ENCODE peak calls at places on chromosomes 12 and 14, in six cellular contexts. T is psoas muscle; O is thyroid gland; A is right lobe of liver; Y is OCI-LY7; I is CD4-positive, alpha-beta memory T cell. D is an unnamed sample.

GRCh38 chr12:94289551-94290312 is 141.4 kb downstream of the PLXNC1 start:
- DNase-seq in T (no peak), A (no peak), I (no peak), Y (no peak), O (peak; percentile 75), D (peak; percentile 66)

GRCh38 chr14:75821828-75822521 is 159.8 kb downstream of the TGFB3 start:
- DNase-seq in O (no peak), Y (no peak), I (no peak), T (no peak), A (no peak), D (no peak)

GRCh38 chr14:48035836-48036235 is 360.4 kb upstream of the MDGA2 start:
- DNase-seq in O (peak; percentile 96), Y (no peak), T (no peak), A (no peak), I (no peak), D (no peak)

GRCh38 chr12:110245278-110245868 is 35.7 kb upstream of the ATP2A2 start:
- DNase-seq in I (peak; percentile 44), A (peak; percentile 92), T (no peak), Y (peak; percentile 68), O (no peak), D (no peak)

GRCh38 chr14:98959410-98959809 is 312.6 kb downstream of the BCL11B start:
- DNase-seq in O (no peak), A (no peak), Y (no peak), T (no peak), I (no peak), D (no peak)

GRCh38 chr12:92992041-92992440 is 62.9 kb upstream of the EEA1 start:
- DNase-seq in T (no peak), O (no peak), A (no peak), I (no peak), Y (no peak), D (no peak)

GRCh38 chr12:54991161-54991991 is 6.8 kb upstream of the TESPA1 start:
- DNase-seq in O (no peak), T (no peak), Y (peak; percentile 78), I (peak; percentile 41), A (no peak), D (no peak)

GRCh38 chr12:18549598-18549997 is 188.2 kb downstream of the PLCZ1 start:
- DNase-seq in A (no peak), Y (no peak), T (no peak), O (no peak), I (no peak), D (no peak)

GRCh38 chr14:50025776-50026175 is 90.6 kb downstream of the VCPKMT start:
- DNase-seq in O (no peak), Y (no peak), A (no peak), T (no peak), I (no peak), D (no peak)

GRCh38 chr14:104419865-104420458 is 159.6 kb upstream of the C14orf180 start:
- DNase-seq in O (no peak), I (no peak), Y (no peak), A (no peak), T (no peak), D (no peak)

GRCh38 chr12:22765731-22766130 is 140.8 kb downstream of the ETNK1 start:
- DNase-seq in Y (no peak), I (no peak), T (no peak), O (no peak), A (no peak), D (no peak)

GRCh38 chr12:130566446-130567155 is 149.5 kb downstream of the RIMBP2 start:
- DNase-seq in O (no peak), I (no peak), T (no peak), Y (no peak), A (no peak), D (no peak)

GRCh38 chr14:98897605-98898309 is 374.2 kb downstream of the BCL11B start:
- DNase-seq in T (no peak), O (no peak), Y (no peak), A (no peak), I (no peak), D (no peak)

GRCh38 chr12:49959570-49960473 is 1.9 kb upstream of the AQP5 start:
- DNase-seq in O (peak; percentile 95), I (no peak), A (peak; percentile 28), T (no peak), Y (peak; percentile 47), D (peak; percentile 37)

GRCh38 chr12:55057466-55057865 is 37.7 kb downstream of the NEUROD4 start:
- DNase-seq in O (no peak), Y (no peak), T (no peak), A (no peak), I (no peak), D (no peak)

GRCh38 chr14:32332415-32333116 is 3.5 kb downstream of the AKAP6 start:
- DNase-seq in A (no peak), T (no peak), I (no peak), O (no peak), Y (no peak), D (no peak)

GRCh38 chr12:27781680-27782079 is 1.6 kb upstream of the MANSC4 start:
- DNase-seq in I (no peak), Y (no peak), A (no peak), T (no peak), O (no peak), D (no peak)

GRCh38 chr12:65133879-65134278 is 12.8 kb upstream of the WIF1 start:
- DNase-seq in T (no peak), A (no peak), Y (no peak), I (no peak), O (no peak), D (no peak)

GRCh38 chr14:35202195-35202594 is 79.8 kb downstream of the PRORP start:
- DNase-seq in A (no peak), I (no peak), O (no peak), Y (no peak), T (no peak), D (no peak)

GRCh38 chr14:68926236-68926635 is 52.9 kb downstream of the ACTN1 start:
- DNase-seq in T (no peak), O (no peak), Y (peak; percentile 23), I (no peak), A (no peak), D (no peak)

GRCh38 chr12:120231316-120232011 is 30.6 kb upstream of the RPLP0 start:
- DNase-seq in T (peak; percentile 74), Y (peak; percentile 30), O (peak; percentile 40), I (peak; percentile 56), A (no peak), D (no peak)

GRCh38 chr12:41106315-41106714 is 81.8 kb upstream of the PDZRN4 start:
- DNase-seq in O (no peak), T (no peak), A (no peak), I (no peak), Y (no peak), D (no peak)

GRCh38 chr12:128388461-128388921 is 121.5 kb downstream of the TMEM132C start:
- DNase-seq in I (peak; percentile 2), A (no peak), T (peak; percentile 19), O (no peak), Y (no peak), D (peak; percentile 37)

GRCh38 chr14:46259536-46259935 is 392.0 kb downstream of the RPL10L start:
- DNase-seq in T (no peak), Y (no peak), I (no peak), O (no peak), A (no peak), D (no peak)

GRCh38 chr12:48061943-48062719 is 43.7 kb downstream of the SENP1 start:
- DNase-seq in I (no peak), T (no peak), Y (no peak), A (no peak), O (no peak), D (no peak)

GRCh38 chr12:56358836-56359532 is 923 bp downstream of the STAT2 start:
- DNase-seq in T (no peak), I (no peak), A (no peak), Y (peak; percentile 40), O (no peak), D (no peak)

GRCh38 chr12:19884081-19884480 is 444.8 kb downstream of the AEBP2 start:
- DNase-seq in Y (no peak), O (no peak), T (no peak), A (no peak), I (no peak), D (no peak)

GRCh38 chr14:100693877-100694578 is 32.7 kb upstream of the DLK1 start:
- DNase-seq in A (no peak), O (no peak), I (no peak), Y (no peak), T (no peak), D (no peak)

GRCh38 chr14:100691395-100692025 is 35.2 kb upstream of the DLK1 start:
- DNase-seq in A (no peak), O (peak; percentile 95), T (no peak), I (no peak), Y (no peak), D (no peak)

GRCh38 chr14:100694579-100695422 is 31.9 kb upstream of the DLK1 start:
- DNase-seq in O (no peak), I (no peak), T (no peak), A (no peak), Y (no peak), D (no peak)

GRCh38 chr14:100692256-100692655 is 34.4 kb upstream of the DLK1 start:
- DNase-seq in O (no peak), A (no peak), Y (no peak), T (no peak), I (no peak), D (no peak)

GRCh38 chr14:100692859-100693558 is 33.7 kb upstream of the DLK1 start:
- DNase-seq in T (no peak), Y (no peak), O (no peak), A (no peak), I (no peak), D (no peak)
- H3K4me3 ChIP-seq in T (no peak overlapping the region), Y (no peak overlapping the region), O (no peak overlapping the region), A (no peak overlapping the region), I (no peak overlapping the region), D (no peak overlapping the region)

DNA sequence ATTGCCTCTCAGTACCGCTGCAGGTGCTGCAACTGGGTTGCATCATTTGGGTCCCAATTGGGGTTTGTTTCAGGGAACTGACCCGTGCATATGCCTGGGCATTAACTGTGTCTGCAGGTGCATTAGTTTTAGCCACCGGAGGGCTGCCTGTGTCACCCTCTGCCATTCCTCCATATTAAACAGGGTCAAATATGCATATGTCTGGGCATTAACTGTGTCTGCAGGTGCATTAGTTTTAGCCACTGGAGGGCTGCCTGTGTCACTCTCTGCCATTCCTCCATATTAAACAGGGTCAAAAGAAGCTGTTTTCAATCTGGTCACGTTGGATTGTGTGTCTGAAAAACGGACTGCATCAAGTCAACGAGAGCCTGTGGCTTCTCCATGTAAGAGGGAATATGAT is 1317.0 kb downstream of the TMEM121 start:
- DNase-seq in T (no peak), I (no peak), O (no peak), A (no peak), Y (peak; percentile 87), D (no peak)
- H3K4me3 ChIP-seq in T (peak overlapping the region; percentile 59), I (peak overlapping the region; percentile 83), O (no peak overlapping the region), A (peak overlapping the region; percentile 37), Y (peak overlapping the region; percentile 87), D (peak overlapping the region; percentile 70)

DNA sequence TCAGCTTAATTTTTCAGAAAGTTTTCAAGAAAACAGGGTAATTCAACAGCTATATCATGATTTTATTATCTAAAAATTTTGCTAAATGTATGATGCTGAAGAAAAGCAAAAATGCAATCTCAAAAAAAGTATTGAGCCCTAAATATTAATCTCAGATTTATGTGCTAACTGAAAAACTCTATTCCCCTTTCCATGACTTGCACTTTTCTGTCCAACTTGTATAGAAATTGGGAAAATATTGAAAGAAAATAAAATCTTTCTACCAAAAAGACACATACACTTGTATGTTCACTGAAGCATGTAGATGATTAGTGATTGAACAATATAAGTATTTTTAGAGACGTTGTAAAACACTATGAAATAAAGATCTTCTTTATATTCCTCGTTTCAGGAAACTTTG is 368.0 kb upstream of the ATXN7L3B start:
- DNase-seq in I (no peak), T (no peak), O (no peak), A (no peak), Y (no peak), D (no peak)
- H3K4me3 ChIP-seq in I (no peak overlapping the region), T (no peak overlapping the region), O (no peak overlapping the region), A (no peak overlapping the region), Y (no peak overlapping the region), D (no peak overlapping the region)

GRCh38 chr12:112616469-112617190 is 174.9 kb upstream of the RPH3A start:
- DNase-seq in Y (no peak), T (no peak), I (no peak), O (no peak), A (no peak), D (no peak)
- H3K4me3 ChIP-seq in Y (no peak overlapping the region), T (no peak overlapping the region), I (no peak overlapping the region), O (no peak overlapping the region), A (no peak overlapping the region), D (no peak overlapping the region)